ENCODE peak calls at places on chromosomes 11 and 22, in six cellular contexts. H is SK-N-SH, R is GM23338, P is heart left ventricle, T is K562, G is lower lobe of right lung. U is an unnamed sample.

GRCh38 chr11:113862430-113862829 is 12.9 kb downstream of the USP28 start:
- DNase-seq in P (no peak), H (no peak), G (no peak), T (no peak), R (peak; percentile 67), U (no peak)

GRCh38 chr22:40911772-40912171 is 39.4 kb upstream of the RBX1 start:
- DNase-seq in P (no peak), T (no peak), H (no peak), R (no peak), G (no peak), U (no peak)

GRCh38 chr11:57459112-57460016 is 964 bp upstream of the RTN4RL2 start:
- DNase-seq in P (no peak), H (peak; percentile 45), G (no peak), T (peak; percentile 33), R (peak; percentile 58), U (no peak)

GRCh38 chr11:35166369-35167360 is 27.7 kb downstream of the CD44 start:
- DNase-seq in R (no peak), T (no peak), G (no peak), H (no peak), P (peak; percentile 27), U (no peak)

GRCh38 chr11:44989831-44990566 is 39.3 kb upstream of the TP53I11 start:
- DNase-seq in T (no peak), G (no peak), H (peak; percentile 69), P (peak; percentile 93), R (no peak), U (no peak)

GRCh38 chr22:48717076-48717810 is 1110.4 kb downstream of the BRD1 start:
- DNase-seq in G (no peak), P (no peak), R (no peak), T (no peak), H (no peak), U (no peak)

GRCh38 chr11:8593935-8594909 is at the start of gene STK33:
- DNase-seq in R (peak; percentile 87), H (peak; percentile 85), G (peak; percentile 76), P (peak; percentile 81), T (no peak), U (peak; percentile 83)

GRCh38 chr11:898540-899190 is 11.9 kb downstream of the CHID1 start:
- DNase-seq in H (peak; percentile 65), P (no peak), T (peak; percentile 41), G (no peak), R (peak; percentile 49), U (peak; percentile 75)

GRCh38 chr11:114065094-114065493 is 5.6 kb downstream of the ZBTB16 start:
- DNase-seq in T (no peak), P (no peak), H (no peak), G (no peak), R (no peak), U (no peak)

GRCh38 chr11:58567889-58568512 is 7.7 kb downstream of the LPXN start:
- DNase-seq in G (peak; percentile 60), H (peak; percentile 52), R (peak; percentile 80), T (peak; percentile 77), P (peak; percentile 44), U (peak; percentile 60)

GRCh38 chr11:23569134-23569533 is 708.9 kb upstream of the CCDC179 start:
- DNase-seq in R (no peak), H (no peak), T (no peak), P (no peak), G (no peak), U (no peak)

GRCh38 chr11:47358731-47359051 is 6.2 kb upstream of the MYBPC3 start:
- DNase-seq in G (peak; percentile 30), R (no peak), H (no peak), T (no peak), P (no peak), U (no peak)

GRCh38 chr22:36027960-36028645 is 521 bp downstream of the RBFOX2 start:
- DNase-seq in R (peak; percentile 74), H (peak; percentile 86), T (no peak), P (no peak), G (no peak), U (peak; percentile 22)

GRCh38 chr11:46747150-46747549 is 28.1 kb downstream of the F2 start:
- DNase-seq in H (no peak), P (no peak), R (no peak), T (no peak), G (no peak), U (no peak)

GRCh38 chr11:112864715-112865114 is 96.5 kb upstream of the NCAM1 start:
- DNase-seq in G (no peak), T (no peak), P (peak; percentile 32), R (no peak), H (no peak), U (no peak)

GRCh38 chr11:95524328-95525036 is 265.1 kb downstream of the FAM76B start:
- DNase-seq in G (no peak), P (no peak), H (peak; percentile 55), R (no peak), T (no peak), U (peak; percentile 25)

GRCh38 chr11:74754507-74755255 is 6.0 kb downstream of the RNF169 start:
- DNase-seq in P (no peak), H (no peak), T (no peak), G (no peak), R (no peak), U (no peak)

GRCh38 chr11:103055174-103055890 is 36.6 kb downstream of the DCUN1D5 start:
- DNase-seq in P (no peak), R (peak; percentile 62), H (peak; percentile 12), G (no peak), T (peak; percentile 22), U (no peak)

GRCh38 chr11:103053997-103054396 is 38.0 kb downstream of the DCUN1D5 start:
- DNase-seq in R (no peak), P (no peak), G (no peak), H (no peak), T (no peak), U (no peak)

GRCh38 chr11:103051986-103052385 is 40.0 kb downstream of the DCUN1D5 start:
- DNase-seq in T (no peak), H (no peak), P (no peak), G (no peak), R (no peak), U (no peak)

GRCh38 chr11:103047837-103048236 is 44.1 kb downstream of the DCUN1D5 start:
- DNase-seq in R (no peak), G (no peak), T (no peak), P (no peak), H (no peak), U (no peak)

DNA sequence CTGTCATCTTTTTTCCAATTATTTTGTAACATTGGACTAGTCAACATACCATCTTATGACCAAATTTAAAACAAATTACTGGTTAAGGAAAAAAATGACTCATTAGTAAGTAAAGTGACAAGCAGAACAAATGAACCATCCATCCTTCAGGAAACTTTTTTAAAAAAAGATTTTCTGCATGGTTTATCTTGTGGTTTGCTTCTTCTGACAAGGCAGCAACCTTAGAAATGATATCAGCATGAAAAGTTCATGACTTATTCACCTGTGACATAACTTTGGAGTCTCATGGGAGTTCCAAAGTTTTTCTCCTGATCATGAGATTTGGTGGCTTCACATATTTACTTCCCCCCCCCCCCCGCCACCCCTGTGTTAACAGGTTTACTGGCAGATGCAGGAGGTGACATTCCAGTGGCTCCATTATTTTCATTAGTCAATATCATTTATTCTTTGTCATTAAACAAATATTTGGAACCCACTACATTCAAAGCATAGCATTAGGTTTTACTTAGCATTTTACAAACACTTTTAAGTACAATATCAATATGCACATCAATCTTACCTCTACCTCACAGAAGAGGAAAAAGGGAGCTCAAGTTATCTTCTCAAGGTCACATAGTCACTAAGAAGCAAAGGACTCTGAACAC is 40.7 kb downstream of the DCUN1D5 start:
- DNase-seq in G (no peak), H (no peak), P (no peak), R (no peak), T (no peak), U (no peak)
- H3K27ac ChIP-seq in G (no peak overlapping the region), H (no peak overlapping the region), P (no peak overlapping the region), R (no peak overlapping the region), T (no peak overlapping the region), U (no peak overlapping the region)

DNA sequence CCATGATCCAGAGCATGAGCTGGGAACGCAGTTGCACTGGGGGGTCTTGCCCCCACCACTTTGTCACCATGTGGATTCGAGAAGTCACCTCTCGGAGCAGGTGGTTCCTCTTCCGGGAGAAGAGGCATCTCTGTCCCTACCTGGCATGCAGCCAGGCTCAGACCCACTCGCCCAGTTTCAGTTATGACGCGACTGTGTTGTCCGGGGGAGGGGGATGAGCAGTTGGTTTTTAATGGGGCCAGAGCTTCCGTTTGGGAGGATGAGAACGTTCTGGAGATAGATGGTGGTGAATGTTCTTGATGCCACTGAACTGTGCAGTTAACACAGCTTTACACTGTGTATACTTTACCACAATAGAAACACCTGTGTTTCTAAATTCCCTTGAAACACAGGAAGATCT is 41.5 kb downstream of the DHCR7 start:
- DNase-seq in H (no peak), R (no peak), T (no peak), G (no peak), P (no peak), U (no peak)
- TF ChIP-seq CTCF in H (no peak), R (no peak), T (no peak), G (no peak), P (no peak), U (no peak)

DNA sequence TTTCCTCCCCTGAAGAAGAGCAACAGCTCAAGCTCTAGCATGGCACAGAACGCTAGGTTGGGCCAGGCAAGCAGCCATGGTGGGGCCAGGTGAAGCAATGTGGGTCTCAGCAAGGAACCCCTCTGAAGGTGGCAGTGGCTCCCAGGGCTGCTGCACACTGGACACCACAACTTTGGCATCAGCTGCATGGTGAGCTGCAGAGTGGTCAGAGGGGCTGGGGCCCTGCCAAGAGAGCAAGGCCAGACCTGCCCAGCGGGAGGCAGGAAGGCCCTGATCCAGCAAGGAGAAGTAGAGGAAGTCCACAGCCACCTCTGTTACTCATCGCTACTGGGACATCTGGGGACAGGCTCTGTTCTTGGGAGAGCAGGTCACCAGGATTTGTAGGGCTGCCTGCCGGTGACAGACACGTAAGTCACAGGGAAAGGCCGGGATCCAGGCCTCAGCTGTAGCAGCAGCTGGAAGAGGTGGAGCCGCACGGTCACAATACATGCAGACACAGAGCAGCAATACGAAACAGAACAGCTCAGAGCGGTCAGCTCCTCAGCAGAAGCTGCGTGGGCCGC is 12.4 kb downstream of the CYB561A3 start:
- DNase-seq in P (peak; percentile 17), T (no peak), G (no peak), H (no peak), R (no peak), U (no peak)
- H3K36me3 ChIP-seq in P (peaks cover 46% of the 10 kb centered on the region), T (peaks cover 82% of the 10 kb centered on the region), G (peaks cover 89% of the 10 kb centered on the region), H (no peaks in the 10 kb centered on the region), R (no peaks in the 10 kb centered on the region), U (no peaks in the 10 kb centered on the region)

DNA sequence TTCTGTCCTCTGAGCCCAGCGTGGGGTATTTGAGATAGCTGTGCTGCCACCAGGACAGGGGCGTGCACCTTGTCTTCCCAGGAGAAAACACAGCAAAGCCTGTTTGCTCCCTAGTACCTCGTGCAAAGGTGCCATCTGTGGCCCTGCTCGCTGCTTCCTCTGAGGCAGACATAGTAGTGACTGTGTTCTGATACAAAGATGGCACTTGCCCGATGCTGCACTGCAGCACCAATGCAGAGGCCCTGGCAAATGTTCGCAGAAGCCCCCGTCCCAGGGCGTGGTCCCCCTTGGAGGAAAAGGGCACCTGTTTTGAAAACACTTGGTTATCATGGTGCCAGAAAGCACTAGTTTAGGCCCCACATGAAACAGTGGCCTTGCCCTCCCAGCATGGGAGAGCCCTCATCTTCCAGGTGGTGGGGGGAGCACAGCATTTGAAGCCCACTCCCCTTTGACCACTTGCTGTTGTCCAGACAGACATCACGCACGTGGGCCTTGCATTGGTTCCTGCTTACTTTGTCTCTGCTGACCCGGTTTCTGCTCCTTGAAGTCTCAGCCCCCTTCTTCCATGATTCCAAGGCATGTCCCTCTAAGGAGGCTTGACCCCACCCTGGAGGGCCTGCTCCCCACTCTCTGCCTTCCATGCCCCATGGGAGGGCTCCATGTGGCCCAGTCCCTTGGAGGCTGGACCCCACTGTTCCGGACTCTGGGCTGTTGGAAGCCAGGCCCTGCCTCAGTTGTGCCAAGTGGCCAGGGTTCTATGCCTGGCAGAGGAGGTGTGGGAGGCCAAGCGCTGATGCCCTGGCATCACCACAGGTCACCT is 109.5 kb downstream of the KCNQ1OT1 start:
- DNase-seq in T (no peak), R (no peak), G (peak; percentile 37), H (peak; percentile 12), P (no peak), U (no peak)
- H3K27ac ChIP-seq in T (no peak overlapping the region), R (no peak overlapping the region), G (no peak overlapping the region), H (no peak overlapping the region), P (no peak overlapping the region), U (no peak overlapping the region)

U was measured in WERI-Rb-1.